ENCODE peak calls at places on chromosomes 16 and 17, in five cellular contexts. C, Z, K, Q and Y are unnamed samples.

GRCh38 chr16:50267651-50268050 is 1.3 kb downstream of the ADCY7 start:
- DNase-seq in K (no peak), C (no peak), Z (peak), Q (no peak), Y (no peak)

GRCh38 chr17:21280081-21280518 is 4.4 kb upstream of the MAP2K3 start:
- DNase-seq in C (peak), Z (peak), Q (peak), K (no peak), Y (peak)

GRCh38 chr16:4358831-4359561 is 7.9 kb upstream of the PAM16 start:
- DNase-seq in K (no peak), Z (peak), C (peak), Q (peak), Y (peak)

GRCh38 chr16:19008245-19008644 is 24.5 kb downstream of the TMC7 start:
- DNase-seq in Q (no peak), Z (no peak), K (no peak), C (no peak), Y (no peak)

GRCh38 chr17:65698381-65699061 is 137.1 kb upstream of the AXIN2 start:
- DNase-seq in C (no peak), Z (no peak), Q (no peak), K (no peak), Y (no peak)

GRCh38 chr16:57446530-57447141 is 549 bp downstream of the CIAPIN1 start:
- DNase-seq in Q (peak), Z (peak), C (peak), K (no peak), Y (peak)

GRCh38 chr17:44915321-44915726 is at the start of gene GFAP:
- DNase-seq in Q (no peak), K (peak), Z (no peak), C (no peak), Y (no peak)

GRCh38 chr17:58920773-58921172 is 165.1 kb downstream of the PPM1E start:
- DNase-seq in Q (no peak), K (no peak), Z (no peak), C (no peak), Y (no peak)

GRCh38 chr17:5789443-5789842 is 205.1 kb upstream of the NLRP1 start:
- DNase-seq in Z (no peak), C (no peak), Q (no peak), K (peak), Y (no peak)

GRCh38 chr17:32688221-32688620 is 188.7 kb downstream of the MYO1D start:
- DNase-seq in K (no peak), Z (no peak), C (no peak), Q (no peak), Y (no peak)

GRCh38 chr16:73065617-73066313 is 17.8 kb upstream of the ZFHX3 start:
- DNase-seq in Z (peak), C (no peak), Q (no peak), K (no peak), Y (no peak)

GRCh38 chr17:82271401-82271800 is 2.1 kb downstream of the CSNK1D start:
- DNase-seq in Q (no peak), Z (no peak), C (no peak), K (no peak), Y (no peak)

GRCh38 chr16:48444574-48444973 is 59.4 kb upstream of the SIAH1 start:
- DNase-seq in Z (peak), C (peak), K (no peak), Q (no peak), Y (no peak)

GRCh38 chr17:8312251-8312650 is 2.2 kb downstream of the ARHGEF15 start:
- DNase-seq in Z (no peak), Q (no peak), C (no peak), K (no peak), Y (no peak)

GRCh38 chr16:67922221-67922620 is 9.4 kb downstream of the CTRL start:
- DNase-seq in Q (no peak), C (no peak), K (no peak), Z (no peak), Y (no peak)

GRCh38 chr17:11608396-11608795 is 10.1 kb downstream of the DNAH9 start:
- DNase-seq in C (no peak), K (peak), Q (peak), Z (peak), Y (peak)

GRCh38 chr17:72590882-72591499 is 470.2 kb downstream of the SOX9 start:
- DNase-seq in Q (no peak), C (peak), K (no peak), Z (no peak), Y (no peak)
- H3K4me3 ChIP-seq in Q (peak), C (peak), K (peak), Z (peak), Y (no peak)

DNA sequence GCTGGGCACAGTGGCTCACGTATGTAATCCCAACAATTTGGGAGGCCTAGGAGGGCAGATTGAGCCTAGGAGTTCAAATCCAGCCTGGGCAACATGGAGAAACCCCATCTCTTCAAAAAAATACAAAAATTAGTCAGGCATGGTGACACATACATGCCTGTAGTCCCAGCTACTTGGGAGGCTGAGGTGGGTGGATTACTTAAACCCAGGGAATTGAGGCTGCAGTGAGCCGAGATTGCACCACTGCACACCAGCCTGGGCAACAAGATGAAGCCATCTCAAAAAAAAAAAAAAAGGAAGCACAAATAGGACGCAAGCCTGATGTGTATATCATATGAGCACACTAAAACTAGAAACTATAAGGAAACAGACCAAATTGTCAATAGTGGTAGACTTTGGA is 17.1 kb upstream of the FLCN start:
- DNase-seq in Z (no peak), K (no peak), Q (no peak), C (no peak), Y (no peak)
- TF ChIP-seq POLR2A in Z (no peak), K (no peak), Q (no peak), C (no peak), Y (no peak)

DNA sequence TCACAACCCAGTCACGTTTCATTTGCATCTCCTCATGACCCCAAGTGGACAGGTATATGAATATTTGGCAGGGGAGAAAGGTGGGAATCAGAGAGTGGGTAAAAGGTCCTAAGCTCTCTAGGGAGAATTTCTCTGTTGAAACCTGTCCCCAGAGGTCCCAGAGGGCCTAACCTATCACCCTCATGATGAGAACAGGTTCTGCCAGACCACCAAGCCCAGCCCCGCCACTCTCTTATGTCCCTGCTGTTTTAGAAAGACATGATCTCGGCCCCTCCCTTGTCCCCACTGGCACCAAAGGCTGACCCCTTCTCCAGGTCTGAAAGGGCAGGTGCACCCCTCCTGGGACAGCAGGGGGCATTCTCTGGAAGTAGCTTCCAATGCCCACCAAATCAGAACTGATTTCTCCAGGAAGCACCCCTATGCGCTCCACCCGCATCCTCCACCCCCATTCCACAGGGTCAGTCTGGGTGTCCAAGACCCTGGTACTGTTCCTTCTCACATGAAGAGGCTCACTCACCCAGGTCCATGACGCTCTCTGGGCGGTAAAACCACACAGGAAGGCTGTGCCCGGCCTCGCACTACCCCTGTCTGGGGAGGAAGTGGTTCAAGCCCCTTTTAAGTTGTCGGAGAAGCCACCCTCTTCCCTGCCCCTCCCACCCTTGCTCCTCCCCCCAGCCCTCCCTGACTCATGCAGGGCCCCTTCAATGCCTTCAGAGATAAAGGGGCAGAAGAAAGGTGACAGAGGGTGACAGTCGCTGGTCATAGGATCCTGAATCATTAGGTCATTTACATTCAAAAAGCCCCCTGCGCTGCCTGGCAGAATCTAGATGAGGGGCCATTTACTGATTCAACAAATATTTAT is at the start of gene CCR7:
- DNase-seq in K (no peak), C (no peak), Z (no peak), Q (peak), Y (no peak)
- TF ChIP-seq EP300 in K (no peak), C (no peak), Z (no peak), Q (no peak), Y (no peak)

GRCh38 chr16:30369091-30369937 is 980 bp downstream of the TBC1D10B start:
- DNase-seq in Q (no peak), C (no peak), Z (peak), K (no peak), Y (no peak)

GRCh38 chr16:30368792-30369090 is 1.6 kb downstream of the TBC1D10B start:
- DNase-seq in K (no peak), Z (no peak), Q (no peak), C (no peak), Y (no peak)

GRCh38 chr16:30368122-30368791 is 2.0 kb downstream of the TBC1D10B start:
- DNase-seq in Z (peak), Q (no peak), K (no peak), C (no peak), Y (no peak)

GRCh38 chr16:30366511-30366910 is 3.8 kb downstream of the TBC1D10B start:
- DNase-seq in K (no peak), Z (no peak), C (no peak), Q (no peak), Y (no peak)

DNA sequence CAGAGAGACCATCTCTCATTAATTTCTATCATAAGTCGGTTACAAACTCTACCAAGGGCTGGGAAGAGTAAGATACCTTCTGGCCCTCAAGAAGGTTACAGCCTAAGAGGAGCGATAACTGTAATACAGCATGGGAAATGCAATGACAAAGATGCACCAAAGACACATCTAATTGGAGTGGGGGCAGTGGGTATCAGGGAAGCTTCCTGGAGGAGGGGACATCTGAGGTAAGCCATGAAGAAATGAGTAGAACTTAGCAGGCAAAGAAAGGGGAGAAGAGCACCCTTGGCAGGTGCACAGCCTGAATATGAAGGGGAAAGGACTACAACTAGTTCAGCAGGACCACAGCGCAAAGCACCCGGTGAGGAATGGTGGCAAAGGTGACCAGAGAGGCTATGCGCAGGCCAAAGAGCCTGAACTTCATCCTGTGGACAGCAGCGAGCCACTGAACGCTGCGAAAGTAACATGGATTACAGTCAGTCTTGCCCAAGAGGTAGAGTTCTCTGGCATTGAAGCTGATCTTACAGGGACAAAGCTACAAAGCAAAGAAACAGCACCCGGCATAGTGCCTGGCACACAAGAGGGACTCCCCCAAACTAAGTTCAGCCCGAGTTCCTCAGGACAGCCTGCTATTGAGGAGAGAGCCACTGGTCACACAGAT is 2.8 kb downstream of the TBC1D10B start:
- DNase-seq in Z (no peak), Q (no peak), K (no peak), C (no peak), Y (no peak)
- H3K4me3 ChIP-seq in Z (peak), Q (peak), K (peak), C (peak), Y (peak)